ENCODE peak calls at places on chromosome 20, in six cellular contexts. V, H, B, D, Y and O are unnamed samples.

GRCh38 chr20:43513298-43514061 is 6.0 kb downstream of the L3MBTL1 start:
- DNase-seq in B (no peak), Y (no peak), V (no peak), D (no peak), H (no peak), O (no peak)

GRCh38 chr20:62758226-62758912 is 37.9 kb upstream of the MRGBP start:
- DNase-seq in B (no peak), H (no peak), V (no peak), D (no peak), Y (no peak), O (no peak)

GRCh38 chr20:34547844-34548613 is 10.5 kb upstream of the MAP1LC3A start:
- DNase-seq in V (no peak), D (no peak), Y (no peak), H (no peak), B (no peak), O (no peak)

GRCh38 chr20:36792422-36792821 is 18.9 kb upstream of the DSN1 start:
- DNase-seq in H (no peak), D (no peak), B (peak; percentile 73), Y (no peak), V (no peak), O (peak; percentile 40)

GRCh38 chr20:33415948-33416347 is 14.6 kb upstream of the CDK5RAP1 start:
- DNase-seq in Y (no peak), D (no peak), V (no peak), H (no peak), B (peak; percentile 52), O (no peak)

GRCh38 chr20:35319206-35320197 is 27.3 kb upstream of the FAM83C start:
- DNase-seq in D (no peak), Y (no peak), V (no peak), H (no peak), B (no peak), O (no peak)

GRCh38 chr20:62653373-62653772 is 11.1 kb downstream of the SLCO4A1 start:
- DNase-seq in Y (no peak), V (no peak), D (no peak), B (no peak), H (no peak), O (no peak)

GRCh38 chr20:46739441-46740213 is 30.2 kb downstream of the SLC2A10 start:
- DNase-seq in Y (no peak), H (no peak), B (no peak), D (no peak), V (no peak), O (no peak)

GRCh38 chr20:39885975-39886649 is 802.9 kb downstream of the MAFB start:
- DNase-seq in B (peak; percentile 72), H (peak; percentile 64), Y (no peak), V (no peak), D (no peak), O (peak; percentile 22)

GRCh38 chr20:52801628-52802006 is 170.5 kb upstream of the TSHZ2 start:
- DNase-seq in B (no peak), D (no peak), Y (no peak), V (no peak), H (no peak), O (no peak)

GRCh38 chr20:3238616-3239025 is 369 bp downstream of the SLC4A11 start:
- DNase-seq in H (no peak), V (peak; percentile 16), Y (peak; percentile 32), D (peak; percentile 27), B (peak; percentile 69), O (peak; percentile 69)

GRCh38 chr20:60584221-60584620 is 626.0 kb downstream of the CDH26 start:
- DNase-seq in B (no peak), H (no peak), Y (no peak), D (no peak), V (no peak), O (no peak)

GRCh38 chr20:46558511-46558959 is 8.1 kb upstream of the OCSTAMP start:
- DNase-seq in B (no peak), D (no peak), Y (no peak), V (no peak), H (no peak), O (no peak)

GRCh38 chr20:9329356-9330092 is 184.9 kb upstream of the LAMP5 start:
- DNase-seq in D (no peak), H (no peak), V (no peak), B (no peak), Y (no peak), O (no peak)

GRCh38 chr20:57323034-57323433 is 6.6 kb upstream of the SPO11 start:
- DNase-seq in V (no peak), D (no peak), H (no peak), Y (no peak), B (peak; percentile 36), O (no peak)

GRCh38 chr20:53757472-53757913 is 163.9 kb upstream of the ZNF217 start:
- DNase-seq in B (no peak), H (no peak), Y (no peak), V (no peak), D (no peak), O (no peak)

GRCh38 chr20:3510110-3510509 is 39.3 kb downstream of the ATRN start:
- DNase-seq in V (no peak), B (no peak), Y (no peak), D (no peak), H (no peak), O (no peak)

GRCh38 chr20:62898970-62899632 is 27.2 kb downstream of the DIDO1 start:
- DNase-seq in V (no peak), H (no peak), B (no peak), Y (no peak), D (no peak), O (peak; percentile 73)

GRCh38 chr20:61765871-61766654 is 299.6 kb downstream of the TAF4 start:
- DNase-seq in B (peak; percentile 63), Y (no peak), D (no peak), V (no peak), H (no peak), O (no peak)

GRCh38 chr20:14491436-14491835 is 154.0 kb upstream of the FLRT3 start:
- DNase-seq in B (no peak), Y (no peak), D (no peak), V (no peak), H (no peak), O (no peak)

GRCh38 chr20:50438986-50439407 is 71.2 kb upstream of the PTPN1 start:
- DNase-seq in D (no peak), B (no peak), V (no peak), Y (peak; percentile 19), H (no peak), O (no peak)